ENCODE peak calls at places on chromosomes 16 and 17, in five cellular contexts. K is heart left ventricle; J is psoas muscle; L is tibial artery; W is CD4-positive, alpha-beta memory T cell. U is an unnamed sample.

GRCh38 chr17:45394913-45395568 is 37.6 kb downstream of the ARHGAP27 start:
- DNase-seq in K (peak; percentile 74), J (peak; percentile 67), L (no peak), W (peak; percentile 26), U (peak; percentile 54)

GRCh38 chr17:3768786-3769185 is 32.2 kb downstream of the ITGAE start:
- DNase-seq in K (no peak), J (no peak), L (no peak), W (no peak), U (no peak)

GRCh38 chr16:83409347-83409746 is 398.4 kb upstream of the HSBP1 start:
- DNase-seq in K (no peak), J (no peak), L (no peak), W (no peak), U (no peak)

GRCh38 chr17:49414622-49415350 is at the start of gene PHB1:
- DNase-seq in K (peak; percentile 96), J (peak; percentile 95), L (peak; percentile 98), W (peak; percentile 97), U (peak; percentile 95)

GRCh38 chr16:57045694-57046381 is 46.5 kb upstream of the CPNE2 start:
- DNase-seq in K (peak; percentile 63), J (peak; percentile 75), L (peak; percentile 83), W (no peak), U (peak; percentile 74)

GRCh38 chr17:48002208-48002919 is 31.5 kb downstream of the CDK5RAP3 start:
- DNase-seq in K (no peak), J (no peak), L (no peak), W (no peak), U (no peak)

GRCh38 chr16:19912445-19913305 is 28.0 kb upstream of the GPRC5B start:
- DNase-seq in K (no peak), J (no peak), L (no peak), W (no peak), U (no peak)

GRCh38 chr16:74756203-74756602 is 18.4 kb downstream of the FA2H start:
- DNase-seq in K (no peak), J (no peak), L (no peak), W (no peak), U (no peak)

GRCh38 chr16:54490089-54490488 is 203.5 kb upstream of the IRX3 start:
- DNase-seq in K (no peak), J (no peak), L (no peak), W (no peak), U (no peak)

GRCh38 chr16:66549284-66550131 is at the start of gene TK2:
- DNase-seq in K (peak; percentile 76), J (peak; percentile 75), L (peak; percentile 82), W (peak; percentile 52), U (peak; percentile 72)

GRCh38 chr17:8393470-8394231 is 4.0 kb downstream of the RNF222 start:
- DNase-seq in K (no peak), J (no peak), L (peak; percentile 24), W (peak; percentile 58), U (no peak)

GRCh38 chr17:13601776-13602551 is at the start of gene HS3ST3A1:
- DNase-seq in K (peak; percentile 64), J (peak; percentile 24), L (no peak), W (no peak), U (peak; percentile 33)

GRCh38 chr17:48604770-48605329 is at the start of gene HOXB6:
- DNase-seq in K (no peak), J (no peak), L (no peak), W (no peak), U (no peak)

GRCh38 chr16:68642436-68643064 is 2.6 kb upstream of the CDH3 start:
- DNase-seq in K (no peak), J (no peak), L (no peak), W (no peak), U (no peak)

GRCh38 chr16:67164599-67165061 is at the start of gene HSF4:
- DNase-seq in K (peak; percentile 71), J (peak; percentile 82), L (peak; percentile 85), W (no peak), U (peak; percentile 75)

GRCh38 chr16:88455610-88456355 is 2.7 kb downstream of the ZFPM1 start:
- DNase-seq in K (no peak), J (no peak), L (no peak), W (peak; percentile 74), U (no peak)

GRCh38 chr17:80991645-80992076 is at the start of gene CHMP6:
- DNase-seq in K (peak; percentile 87), J (peak; percentile 85), L (peak; percentile 80), W (peak; percentile 78), U (peak; percentile 79)

GRCh38 chr17:49836111-49837030 is 11.5 kb downstream of the TAC4 start:
- DNase-seq in K (no peak), J (no peak), L (peak; percentile 84), W (no peak), U (no peak)

GRCh38 chr16:68416057-68417046 is 32.0 kb downstream of the SMPD3 start:
- DNase-seq in K (no peak), J (no peak), L (peak; percentile 51), W (no peak), U (no peak)

GRCh38 chr16:9533042-9533441 is 441.6 kb downstream of the HAPSTR1 start:
- DNase-seq in K (no peak), J (no peak), L (no peak), W (no peak), U (no peak)

GRCh38 chr17:67671492-67671891 is 46.2 kb upstream of the NOL11 start:
- DNase-seq in K (no peak), J (no peak), L (no peak), W (no peak), U (no peak)

GRCh38 chr16:57941016-57941656 is 29.8 kb downstream of the CNGB1 start:
- DNase-seq in K (peak; percentile 66), J (peak; percentile 62), L (no peak), W (no peak), U (peak; percentile 75)

GRCh38 chr16:15949210-15950166 is at the start of gene ABCC1:
- DNase-seq in K (peak; percentile 52), J (peak; percentile 52), L (no peak), W (peak; percentile 60), U (peak; percentile 55)

GRCh38 chr16:15950167-15950854 is 895 bp downstream of the ABCC1 start:
- DNase-seq in K (no peak), J (no peak), L (peak; percentile 68), W (peak; percentile 70), U (no peak)

GRCh38 chr16:15951852-15952251 is 2.4 kb downstream of the ABCC1 start:
- DNase-seq in K (no peak), J (no peak), L (no peak), W (no peak), U (no peak)

GRCh38 chr16:15952265-15952711 is 2.9 kb downstream of the ABCC1 start:
- DNase-seq in K (no peak), J (no peak), L (no peak), W (no peak), U (no peak)

GRCh38 chr16:15950869-15951268 is 1.5 kb downstream of the ABCC1 start:
- DNase-seq in K (no peak), J (no peak), L (no peak), W (no peak), U (no peak)
- H3K27ac ChIP-seq in K (peak overlapping the region; percentile 83), J (peak overlapping the region; percentile 83), L (peak overlapping the region; percentile 74), W (peak overlapping the region; percentile 76), U (peak overlapping the region; percentile 85)

GRCh38 chr17:62161405-62162148 is 96.5 kb upstream of the MED13 start:
- DNase-seq in K (no peak), J (no peak), L (no peak), W (no peak), U (no peak)

GRCh38 chr17:62164712-62165377 is 99.8 kb upstream of the MED13 start:
- DNase-seq in K (no peak), J (no peak), L (no peak), W (peak; percentile 32), U (no peak)

GRCh38 chr17:62165378-62165722 is 100.3 kb upstream of the MED13 start:
- DNase-seq in K (no peak), J (no peak), L (no peak), W (no peak), U (no peak)

GRCh38 chr17:62163847-62164246 is 98.8 kb upstream of the MED13 start:
- DNase-seq in K (no peak), J (no peak), L (no peak), W (no peak), U (no peak)

DNA sequence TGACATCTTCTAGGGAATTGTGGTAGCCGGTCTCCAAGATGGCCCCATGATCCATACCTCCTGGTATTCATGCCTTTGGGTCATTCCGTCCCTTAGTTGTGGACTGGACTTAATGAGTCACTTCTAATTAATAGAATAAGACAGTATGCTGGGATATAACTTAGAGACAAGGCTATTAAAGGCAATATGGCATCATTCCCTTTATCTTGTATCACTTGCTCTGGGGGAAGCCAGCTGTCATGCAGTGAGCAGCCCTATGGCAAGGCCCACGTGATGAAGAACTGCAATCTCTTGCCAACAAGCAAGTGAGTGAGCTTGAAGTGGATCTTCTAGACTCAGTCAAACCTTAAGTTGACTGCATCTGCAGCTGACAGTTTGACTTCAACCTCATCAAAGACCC is 97.8 kb upstream of the MED13 start:
- DNase-seq in K (no peak), J (no peak), L (no peak), W (no peak), U (no peak)
- H3K27ac ChIP-seq in K (no peak overlapping the region), J (no peak overlapping the region), L (no peak overlapping the region), W (no peak overlapping the region), U (no peak overlapping the region)

GRCh38 chr16:2710021-2710710 is 9.9 kb downstream of the PRSS27 start:
- DNase-seq in K (no peak), J (no peak), L (peak; percentile 58), W (no peak), U (no peak)
- H3K27ac ChIP-seq in K (no peak overlapping the region), J (no peak overlapping the region), L (no peak overlapping the region), W (no peak overlapping the region), U (no peak overlapping the region)

GRCh38 chr17:64982139-64982802 is 63.0 kb upstream of the LRRC37A3 start:
- DNase-seq in K (no peak), J (no peak), L (no peak), W (no peak), U (no peak)

GRCh38 chr17:64972611-64973010 is 53.3 kb upstream of the LRRC37A3 start:
- DNase-seq in K (no peak), J (no peak), L (no peak), W (no peak), U (no peak)

GRCh38 chr17:64974750-64975317 is 55.6 kb upstream of the LRRC37A3 start:
- DNase-seq in K (no peak), J (no peak), L (no peak), W (no peak), U (no peak)

GRCh38 chr17:64975318-64976087 is 56.2 kb upstream of the LRRC37A3 start:
- DNase-seq in K (peak; percentile 95), J (peak; percentile 96), L (peak; percentile 97), W (peak; percentile 98), U (peak; percentile 95)

DNA sequence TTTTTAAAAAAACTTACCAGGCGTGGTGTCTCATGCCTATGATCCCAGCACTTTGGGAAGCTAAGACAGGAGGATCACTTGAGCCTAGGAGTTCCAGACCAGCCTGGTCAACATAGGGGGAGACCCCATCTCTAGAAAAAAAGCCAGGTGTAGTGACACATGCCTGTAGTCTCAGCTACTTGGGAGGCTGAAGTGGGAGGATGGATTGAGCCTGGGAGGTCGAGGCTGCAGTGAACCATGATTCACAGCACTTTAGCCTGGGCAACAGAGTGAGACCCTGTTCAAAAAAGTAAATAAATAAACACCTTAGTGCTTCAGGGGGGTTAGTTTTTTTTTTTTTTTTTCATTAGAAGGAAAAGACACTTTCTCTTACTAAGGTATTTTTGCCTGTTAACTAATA is 58.9 kb upstream of the LRRC37A3 start:
- DNase-seq in K (no peak), J (no peak), L (no peak), W (no peak), U (no peak)
- H3K27ac ChIP-seq in K (no peak overlapping the region), J (no peak overlapping the region), L (no peak overlapping the region), W (no peak overlapping the region), U (no peak overlapping the region)